ENCODE peak calls at places on chromosomes 2 and 18, in eight cellular contexts. K, X, R, H, T, P, D and W are unnamed samples.

GRCh38 chr2:36451512-36451911 is 95.9 kb downstream of the CRIM1 start:
- DNase-seq in H (no peak), X (no peak), R (no peak), K (no peak), P (no peak), D (no peak), T (no peak), W (no peak)

GRCh38 chr18:29248856-29249255 is 1071.9 kb upstream of the CDH2 start:
- DNase-seq in T (no peak), X (no peak), H (no peak), R (no peak), D (no peak), K (no peak), P (no peak), W (no peak)

GRCh38 chr18:12393510-12393909 is 14.2 kb upstream of the PRELID3A start:
- DNase-seq in K (no peak), H (no peak), X (no peak), P (no peak), T (no peak), R (no peak), D (no peak), W (no peak)

GRCh38 chr2:28360742-28361293 is 31.8 kb upstream of the FOSL2 start:
- DNase-seq in T (no peak), P (no peak), X (peak), H (no peak), K (no peak), R (no peak), D (peak), W (no peak)

GRCh38 chr2:1685078-1685956 is 59.0 kb downstream of the PXDN start:
- DNase-seq in R (no peak), P (no peak), T (no peak), X (no peak), H (no peak), D (no peak), K (no peak), W (no peak)

GRCh38 chr2:229133155-229133772 is 137.8 kb downstream of the PID1 start:
- DNase-seq in T (no peak), X (peak), P (no peak), K (peak), R (no peak), H (peak), D (no peak), W (no peak)

GRCh38 chr2:240999873-241000541 is 1.6 kb downstream of the SNED1 start:
- DNase-seq in H (no peak), D (peak), K (no peak), R (no peak), T (peak), P (no peak), X (no peak), W (no peak)

GRCh38 chr2:113854970-113855740 is 34.7 kb upstream of the ACTR3 start:
- DNase-seq in P (no peak), X (no peak), D (no peak), H (no peak), K (no peak), R (no peak), T (no peak), W (no peak)

GRCh38 chr2:235286624-235287368 is 207.0 kb upstream of the AGAP1 start:
- DNase-seq in X (no peak), D (no peak), K (no peak), P (no peak), T (no peak), H (no peak), R (no peak), W (no peak)

GRCh38 chr2:80454628-80455027 is 150.1 kb upstream of the LRRTM1 start:
- DNase-seq in D (peak), P (no peak), T (no peak), K (no peak), R (no peak), X (no peak), H (no peak), W (no peak)

GRCh38 chr2:55175254-55176093 is 56.6 kb downstream of the CLHC1 start:
- DNase-seq in P (peak), X (peak), R (no peak), D (no peak), H (peak), T (no peak), K (no peak), W (no peak)

GRCh38 chr2:221124542-221125235 is 447.4 kb downstream of the EPHA4 start:
- DNase-seq in T (no peak), D (no peak), X (no peak), P (no peak), R (no peak), H (no peak), K (no peak), W (no peak)

GRCh38 chr18:41674466-41674865 is 280.6 kb upstream of the PIK3C3 start:
- DNase-seq in P (no peak), R (no peak), D (no peak), T (no peak), X (no peak), K (no peak), H (no peak), W (no peak)

GRCh38 chr18:36327352-36328316 is 30.1 kb downstream of the FHOD3 start:
- DNase-seq in T (no peak), D (no peak), K (no peak), H (no peak), R (no peak), P (no peak), X (no peak), W (no peak)

GRCh38 chr18:75132931-75133525 is 75.9 kb downstream of the PTGR3 start:
- DNase-seq in X (no peak), R (no peak), T (no peak), D (no peak), K (no peak), P (no peak), H (no peak), W (no peak)

GRCh38 chr2:134919360-134920210 is 963 bp downstream of the CCNT2 start:
- DNase-seq in P (no peak), T (no peak), K (peak), H (peak), D (peak), X (no peak), R (no peak), W (peak)

GRCh38 chr2:156826342-156826933 is 390.3 kb downstream of the GPD2 start:
- DNase-seq in D (no peak), T (no peak), R (no peak), H (no peak), K (no peak), X (peak), P (no peak), W (no peak)

GRCh38 chr2:120470041-120470716 is 124.2 kb downstream of the INHBB start:
- DNase-seq in P (peak), X (peak), K (peak), T (peak), R (no peak), D (peak), H (peak), W (no peak)

GRCh38 chr18:3283908-3284307 is 22.0 kb downstream of the MYL12B start:
- DNase-seq in D (peak), X (no peak), P (no peak), T (no peak), R (no peak), H (no peak), K (no peak), W (no peak)

GRCh38 chr2:144832048-144832447 is 312.1 kb upstream of the ZEB2 start:
- DNase-seq in X (no peak), D (peak), H (no peak), T (no peak), P (no peak), R (no peak), K (no peak), W (no peak)

GRCh38 chr2:158047156-158047611 is 54.5 kb upstream of the UPP2 start:
- DNase-seq in H (no peak), X (no peak), R (no peak), D (no peak), T (no peak), K (no peak), P (no peak), W (no peak)

GRCh38 chr18:39863916-39864315 is 2091.1 kb upstream of the PIK3C3 start:
- DNase-seq in P (no peak), K (no peak), D (no peak), H (no peak), T (no peak), R (no peak), X (no peak), W (no peak)

GRCh38 chr2:30225131-30225762 is 6.1 kb upstream of the LBH start:
- DNase-seq in P (no peak), K (no peak), R (peak), T (no peak), H (peak), D (no peak), X (peak), W (peak)

GRCh38 chr2:188580738-188581137 is 289.1 kb downstream of the GULP1 start:
- DNase-seq in H (no peak), X (no peak), K (no peak), T (peak), P (no peak), R (no peak), D (no peak), W (no peak)

GRCh38 chr2:197163755-197164753 is 146.5 kb downstream of the ANKRD44 start:
- DNase-seq in D (peak), R (no peak), X (no peak), P (no peak), T (no peak), H (no peak), K (no peak), W (no peak)

GRCh38 chr2:37886745-37887144 is 38.3 kb upstream of the RMDN2 start:
- DNase-seq in T (no peak), P (no peak), D (no peak), K (no peak), X (peak), R (no peak), H (no peak), W (no peak)

GRCh38 chr2:119231975-119232665 is 8.5 kb downstream of the STEAP3 start:
- DNase-seq in D (peak), X (peak), P (no peak), R (no peak), T (no peak), K (no peak), H (no peak), W (no peak)

GRCh38 chr18:57095884-57096283 is 51.0 kb upstream of the BOD1L2 start:
- DNase-seq in D (no peak), P (no peak), X (no peak), K (no peak), H (no peak), R (no peak), T (no peak), W (no peak)

GRCh38 chr2:175941699-175942098 is 60.4 kb downstream of the LNPK start:
- DNase-seq in H (no peak), K (no peak), P (no peak), T (no peak), R (no peak), X (no peak), D (no peak), W (no peak)

GRCh38 chr2:39118786-39119499 is 1.9 kb downstream of the SOS1 start:
- DNase-seq in H (no peak), P (no peak), X (no peak), D (no peak), R (no peak), T (no peak), K (no peak), W (no peak)

GRCh38 chr2:37890893-37891495 is 34.1 kb upstream of the RMDN2 start:
- DNase-seq in K (peak), T (peak), D (peak), R (peak), P (peak), H (peak), X (peak), W (peak)

GRCh38 chr2:120774557-120775160 is 39.0 kb downstream of the GLI2 start:
- DNase-seq in T (peak), D (peak), K (no peak), X (peak), P (no peak), R (no peak), H (no peak), W (no peak)

GRCh38 chr18:49305688-49306336 is 154.6 kb downstream of the DYM start:
- DNase-seq in K (no peak), D (no peak), H (no peak), T (no peak), R (no peak), P (no peak), X (no peak), W (no peak)

GRCh38 chr2:101698419-101699190 is 1.1 kb downstream of the MAP4K4 start:
- DNase-seq in P (no peak), K (no peak), H (no peak), R (peak), T (no peak), X (no peak), D (no peak), W (no peak)

GRCh38 chr2:101160454-101160853 is 9.3 kb upstream of the TBC1D8 start:
- DNase-seq in K (peak), D (no peak), R (no peak), X (peak), P (no peak), T (no peak), H (no peak), W (no peak)

GRCh38 chr2:224163573-224164307 is 124.7 kb upstream of the SERPINE2 start:
- DNase-seq in P (no peak), D (no peak), T (no peak), R (no peak), H (no peak), X (peak), K (no peak), W (no peak)

GRCh38 chr2:85795331-85796045 is 41.7 kb downstream of the ATOH8 start:
- DNase-seq in T (peak), K (no peak), R (no peak), D (peak), X (no peak), H (no peak), P (no peak), W (no peak)

GRCh38 chr2:108535380-108535677 is 1.1 kb downstream of the LIMS1 start:
- DNase-seq in P (no peak), D (no peak), R (no peak), T (no peak), H (no peak), K (no peak), X (no peak), W (no peak)

GRCh38 chr18:22470511-22471181 is 52.9 kb upstream of the CTAGE1 start:
- DNase-seq in X (no peak), D (no peak), H (no peak), R (no peak), P (no peak), T (peak), K (peak), W (no peak)

GRCh38 chr2:393711-394696 is 106.1 kb upstream of the ALKAL2 start:
- DNase-seq in R (peak), P (no peak), H (peak), T (no peak), K (no peak), D (peak), X (peak), W (peak)